ENCODE peak calls at places on chromosomes 13 and 19, in eight cellular contexts. O is effector memory CD8-positive, alpha-beta T cell; C is omental fat pad; Y is activated naive CD4-positive, alpha-beta T cell treated with anti-CD3 and anti-CD28 coated beads, Interleukin-2, amount 50 U/mL, for 72 hours; W is stimulated activated naive CD8-positive, alpha-beta T cell treated with anti-CD3 and anti-CD28 coated beads, Interleukin-15, Interleukin-2, amounts not matched to agents 100 U/mL and 50 U/mL, for 24 hours; B is activated T-cell treated with anti-CD3 and anti-CD28 coated beads, Interleukin-2, amount 50 U/mL, for 4 hours; G is psoas muscle; X is Panc1. L is an unnamed sample.

GRCh38 chr19:18437481-18438330 is at the start of gene ISYNA1:
- ATAC-seq in O (peak), C (peak), Y (peak), W (peak), B (peak), G (peak), X (peak), L (peak)

GRCh38 chr19:53908106-53908932 is 759 bp upstream of the CACNG7 start:
- ATAC-seq in O (peak), C (no peak), Y (peak), W (peak), B (peak), G (peak), X (peak), L (peak)

GRCh38 chr19:3094638-3095374 is 644 bp downstream of the GNA11 start:
- ATAC-seq in O (peak), C (peak), Y (peak), W (peak), B (peak), G (no peak), X (peak), L (no peak)

GRCh38 chr13:95128045-95128643 is 173.1 kb downstream of the ABCC4 start:
- ATAC-seq in O (no peak), C (no peak), Y (no peak), W (no peak), B (no peak), G (no peak), X (peak), L (no peak)

GRCh38 chr13:76723551-76724232 is 162.5 kb downstream of the KCTD12 start:
- ATAC-seq in O (peak), C (no peak), Y (peak), W (peak), B (peak), G (peak), X (no peak), L (no peak)

GRCh38 chr19:32719611-32720059 is at the start of gene TDRD12:
- ATAC-seq in O (no peak), C (no peak), Y (no peak), W (no peak), B (no peak), G (no peak), X (peak), L (no peak)

GRCh38 chr13:79528356-79528755 is 47.4 kb downstream of the NDFIP2 start:
- ATAC-seq in O (no peak), C (no peak), Y (no peak), W (no peak), B (no peak), G (peak), X (no peak), L (no peak)

GRCh38 chr19:15556634-15557181 is 48.4 kb downstream of the CYP4F22 start:
- ATAC-seq in O (no peak), C (peak), Y (no peak), W (no peak), B (no peak), G (no peak), X (peak), L (no peak)

GRCh38 chr19:17721821-17722220 is 2.5 kb downstream of the MAP1S start:
- ATAC-seq in O (no peak), C (no peak), Y (no peak), W (peak), B (no peak), G (no peak), X (no peak), L (no peak)

GRCh38 chr19:33727331-33728028 is 69.2 kb upstream of the KCTD15 start:
- ATAC-seq in O (no peak), C (no peak), Y (no peak), W (no peak), B (no peak), G (no peak), X (no peak), L (no peak)

GRCh38 chr19:4695224-4695731 is 25.1 kb upstream of the MYDGF start:
- ATAC-seq in O (no peak), C (no peak), Y (no peak), W (no peak), B (no peak), G (peak), X (no peak), L (no peak)

GRCh38 chr13:101127741-101128353 is 288.5 kb downstream of the NALCN start:
- ATAC-seq in O (peak), C (no peak), Y (peak), W (peak), B (peak), G (no peak), X (peak), L (no peak)

GRCh38 chr13:98496239-98496668 is 80.7 kb downstream of the STK24 start:
- ATAC-seq in O (no peak), C (no peak), Y (no peak), W (no peak), B (no peak), G (peak), X (no peak), L (peak)

GRCh38 chr19:7456964-7457541 is 31.8 kb downstream of the PEX11G start:
- ATAC-seq in O (no peak), C (no peak), Y (peak), W (no peak), B (no peak), G (no peak), X (no peak), L (no peak)

GRCh38 chr13:45367358-45367757 is 26.4 kb upstream of the TPT1 start:
- ATAC-seq in O (peak), C (peak), Y (peak), W (peak), B (peak), G (no peak), X (peak), L (no peak)

GRCh38 chr19:39307233-39307821 is 11.1 kb downstream of the IFNL1 start:
- ATAC-seq in O (peak), C (peak), Y (no peak), W (no peak), B (no peak), G (no peak), X (peak), L (peak)

L was measured in gastroesophageal sphincter.